ENCODE peak calls at places on chromosome 22, in eight cellular contexts. I, E, M, B, L, V, Q and N are unnamed samples.

GRCh38 chr22:39712938-39713525 is 142.5 kb downstream of the CACNA1I start:
- DNase-seq in I (peak; percentile 19), E (no peak), M (no peak), B (no peak), L (no peak), V (no peak), Q (no peak), N (no peak)

GRCh38 chr22:40748388-40748970 is 69.2 kb downstream of the MCHR1 start:
- DNase-seq in I (no peak), E (no peak), M (no peak), B (no peak), L (no peak), V (no peak), Q (no peak), N (no peak)

GRCh38 chr22:25395915-25396314 is 168.6 kb upstream of the GRK3 start:
- DNase-seq in I (peak; percentile 61), E (no peak), M (no peak), B (no peak), L (no peak), V (no peak), Q (no peak), N (no peak)

GRCh38 chr22:19109198-19110063 is 12.8 kb downstream of the DGCR2 start:
- DNase-seq in I (peak; percentile 83), E (peak; percentile 83), M (no peak), B (no peak), L (peak; percentile 61), V (peak; percentile 48), Q (peak; percentile 90), N (peak; percentile 84)

GRCh38 chr22:17973217-17973616 is 51.1 kb downstream of the MICAL3 start:
- DNase-seq in I (no peak), E (no peak), M (no peak), B (no peak), L (no peak), V (no peak), Q (no peak), N (no peak)

GRCh38 chr22:23035557-23036277 is 34.6 kb upstream of the GNAZ start:
- DNase-seq in I (no peak), E (no peak), M (no peak), B (no peak), L (peak; percentile 4), V (no peak), Q (no peak), N (no peak)

GRCh38 chr22:31944700-31945477 is 554 bp downstream of the YWHAH start:
- DNase-seq in I (peak; percentile 40), E (no peak), M (no peak), B (peak; percentile 52), L (no peak), V (no peak), Q (no peak), N (peak; percentile 41)

GRCh38 chr22:22786301-22787115 is 101.1 kb upstream of the IGLL5 start:
- DNase-seq in I (peak; percentile 47), E (no peak), M (peak; percentile 80), B (no peak), L (no peak), V (no peak), Q (no peak), N (no peak)

GRCh38 chr22:35534091-35534490 is 6.5 kb upstream of the RASD2 start:
- DNase-seq in I (no peak), E (no peak), M (no peak), B (no peak), L (no peak), V (no peak), Q (no peak), N (no peak)

GRCh38 chr22:28594784-28595324 is 84.8 kb downstream of the TTC28 start:
- DNase-seq in I (peak; percentile 68), E (peak; percentile 88), M (no peak), B (peak; percentile 73), L (peak; percentile 80), V (peak; percentile 62), Q (peak; percentile 82), N (no peak)

GRCh38 chr22:32951081-32951806 is 106.9 kb downstream of the SYN3 start:
- DNase-seq in I (no peak), E (no peak), M (no peak), B (peak; percentile 35), L (no peak), V (no peak), Q (peak; percentile 44), N (no peak)

GRCh38 chr22:31343235-31344191 is 2.6 kb downstream of the PATZ1 start:
- DNase-seq in I (peak; percentile 47), E (no peak), M (peak; percentile 67), B (peak; percentile 69), L (peak; percentile 67), V (no peak), Q (peak; percentile 34), N (no peak)

GRCh38 chr22:29454186-29454745 is 15.9 kb downstream of the RFPL1 start:
- DNase-seq in I (no peak), E (no peak), M (no peak), B (no peak), L (no peak), V (peak; percentile 15), Q (no peak), N (no peak)

GRCh38 chr22:46278656-46279645 is 11.1 kb downstream of the TTC38 start:
- DNase-seq in I (no peak), E (no peak), M (no peak), B (no peak), L (no peak), V (no peak), Q (no peak), N (no peak)
- H3K4me3 ChIP-seq in I (no peak overlapping the region), E (no peak overlapping the region), M (no peak overlapping the region), B (no peak overlapping the region), L (no peak overlapping the region), V (no peak overlapping the region), Q (no peak overlapping the region), N (no peak overlapping the region)

DNA sequence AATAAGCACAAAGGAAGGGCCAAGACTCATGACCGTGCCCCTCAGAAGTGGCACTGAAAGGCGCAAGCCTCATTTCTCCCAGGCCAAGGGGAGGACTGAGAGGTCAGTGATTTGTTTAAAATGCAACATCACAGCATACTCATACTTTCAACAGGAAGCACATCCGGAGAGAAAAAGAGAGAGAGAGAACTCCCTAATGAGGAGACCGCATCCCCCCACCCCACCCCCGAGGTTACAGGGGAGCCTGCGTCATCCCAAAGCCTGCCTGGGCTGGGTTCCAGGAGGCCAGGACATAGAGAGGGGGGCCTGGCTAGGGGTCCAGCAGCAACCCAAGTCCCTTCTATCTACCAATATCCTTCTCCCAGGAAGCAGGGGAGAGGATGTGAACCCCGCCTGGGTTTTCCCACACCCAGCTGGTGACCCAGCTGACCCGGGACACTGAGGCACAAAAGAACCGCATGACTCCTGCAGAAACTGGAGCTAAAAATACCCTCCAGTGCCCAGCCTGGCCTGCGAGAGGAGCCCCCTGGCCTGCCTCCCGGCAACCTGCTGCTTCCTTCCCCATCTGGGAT is 3.8 kb downstream of the CSNK1E start:
- DNase-seq in I (no peak), E (peak; percentile 82), M (no peak), B (no peak), L (peak; percentile 97), V (peak; percentile 94), Q (peak; percentile 91), N (peak; percentile 32)
- H3K4me3 ChIP-seq in I (no peak overlapping the region), E (peak overlapping the region; percentile 80), M (no peak overlapping the region), B (no peak overlapping the region), L (peak overlapping the region; percentile 98), V (peak overlapping the region; percentile 47), Q (peak overlapping the region; percentile 63), N (peak overlapping the region; percentile 20)

DNA sequence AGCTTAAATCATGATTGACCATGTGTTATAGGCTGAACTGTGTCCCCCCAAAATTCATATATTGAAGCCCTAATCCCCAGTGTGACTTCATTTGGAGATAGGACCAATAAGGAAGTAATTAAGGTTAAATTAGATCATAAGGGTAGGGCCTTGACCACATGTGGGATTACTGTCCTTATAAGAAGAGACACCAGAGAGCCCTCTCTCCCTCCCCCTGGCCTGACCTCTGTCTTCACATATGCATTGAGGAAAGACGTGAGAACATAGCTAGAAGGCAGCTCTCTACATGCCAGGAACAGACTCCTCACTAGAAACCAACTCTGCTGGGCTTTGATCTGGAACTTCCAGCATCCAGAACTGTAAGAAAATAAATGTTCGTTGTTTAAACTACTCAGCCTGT is 13.6 kb upstream of the NUP50 start:
- DNase-seq in I (peak; percentile 21), E (no peak), M (no peak), B (no peak), L (peak; percentile 69), V (no peak), Q (no peak), N (no peak)
- H3K4me3 ChIP-seq in I (no peak overlapping the region), E (no peak overlapping the region), M (no peak overlapping the region), B (no peak overlapping the region), L (no peak overlapping the region), V (no peak overlapping the region), Q (no peak overlapping the region), N (no peak overlapping the region)

DNA sequence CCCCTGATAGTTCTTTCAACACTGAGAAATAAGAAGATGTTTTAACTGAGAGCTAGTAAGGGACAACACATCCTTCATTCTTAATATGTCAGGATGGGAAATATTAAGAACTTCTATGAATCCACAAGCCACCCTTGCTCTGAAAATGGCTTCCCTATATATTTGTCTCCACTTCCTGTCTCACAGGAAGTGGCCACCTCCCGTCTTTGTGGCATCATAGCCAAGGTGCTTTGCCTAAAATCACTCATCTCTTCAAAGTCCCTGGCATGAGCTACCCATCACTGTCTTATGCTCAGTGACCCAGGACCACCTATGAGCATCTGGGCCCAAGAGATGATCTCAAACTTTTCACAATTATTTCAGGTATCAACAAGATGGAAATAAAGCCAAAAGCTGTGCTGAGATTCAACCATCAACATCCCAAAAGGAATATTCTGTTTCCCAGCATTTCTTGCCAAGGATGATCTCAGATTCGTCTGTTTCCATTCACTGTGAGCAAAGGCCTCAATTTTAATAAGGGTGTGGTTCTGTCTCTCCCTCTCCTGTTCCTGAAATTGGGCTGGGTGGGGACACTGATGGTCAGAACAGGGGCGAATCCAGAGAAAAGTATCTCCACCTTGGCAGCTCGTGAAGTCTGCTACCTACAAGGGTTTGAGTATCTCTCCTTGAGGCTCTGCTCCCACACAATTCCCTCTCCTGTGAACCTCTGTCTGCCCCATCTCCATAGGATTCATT is 493.8 kb downstream of the MN1 start:
- DNase-seq in I (no peak), E (no peak), M (no peak), B (no peak), L (no peak), V (no peak), Q (no peak), N (no peak)
- H3K4me3 ChIP-seq in I (no peak overlapping the region), E (no peak overlapping the region), M (no peak overlapping the region), B (no peak overlapping the region), L (no peak overlapping the region), V (no peak overlapping the region), Q (no peak overlapping the region), N (no peak overlapping the region)

DNA sequence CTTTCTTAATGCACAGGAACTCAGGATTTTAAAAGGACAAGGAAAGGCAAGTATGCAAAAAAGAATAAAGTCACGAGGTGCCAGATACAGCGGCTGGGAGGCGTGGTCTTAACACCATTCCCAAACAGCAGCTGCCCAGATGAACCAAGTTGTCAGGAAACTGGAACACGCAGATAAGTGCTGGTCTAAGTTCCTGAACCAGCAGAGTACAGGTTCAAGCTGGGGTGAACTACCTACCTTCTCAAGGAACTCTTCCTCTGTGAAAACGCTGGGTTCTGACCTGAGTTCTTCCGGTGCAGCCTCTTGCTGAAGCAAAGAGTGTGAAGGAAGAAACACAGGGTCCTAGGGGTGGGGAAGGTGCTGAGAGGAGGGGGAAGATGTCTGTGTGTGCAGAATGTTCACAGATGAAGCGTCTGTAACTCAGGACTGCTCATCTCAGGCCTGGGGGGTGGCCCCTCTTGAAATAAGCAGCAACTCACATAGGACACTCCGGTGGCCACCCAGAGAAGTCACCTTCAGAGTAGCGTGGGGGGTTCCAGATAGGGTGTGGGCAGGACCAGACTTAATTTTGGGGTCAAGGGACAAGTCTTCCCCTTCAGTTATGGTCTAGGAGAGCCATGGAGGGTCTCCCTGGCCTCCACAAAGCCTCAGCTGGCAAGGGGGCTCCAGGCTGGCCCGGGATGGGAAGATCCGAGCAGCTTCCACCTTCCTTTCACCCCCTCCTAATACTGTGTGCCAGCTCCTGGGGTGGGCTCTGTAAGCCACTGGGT is 3.2 kb downstream of the TPST2 start:
- DNase-seq in I (peak; percentile 57), E (no peak), M (no peak), B (no peak), L (peak; percentile 22), V (no peak), Q (no peak), N (peak; percentile 13)
- H3K4me3 ChIP-seq in I (no peak overlapping the region), E (no peak overlapping the region), M (no peak overlapping the region), B (no peak overlapping the region), L (no peak overlapping the region), V (no peak overlapping the region), Q (no peak overlapping the region), N (peak overlapping the region; percentile 29)